ENCODE peak calls at places on chromosomes 7 and 10, in eight cellular contexts. E is right lobe of liver, Y is astrocyte of the spinal cord, R is lower leg skin, D is H1, O is foreskin fibroblast, K is AG10803, S is astrocyte. T is an unnamed sample.

GRCh38 chr10:132162590-132163277 is 24.0 kb upstream of the DPYSL4 start:
- DNase-seq in E (peak; percentile 44), D (no peak), R (no peak), O (no peak), K (no peak), Y (no peak), S (no peak), T (no peak)

GRCh38 chr10:10831085-10831484 is 186.6 kb upstream of the CELF2 start:
- DNase-seq in D (no peak), K (peak; percentile 92), S (peak; percentile 86), Y (peak; percentile 80), R (peak; percentile 65), O (peak; percentile 98), E (no peak), T (no peak)

GRCh38 chr7:48537561-48537960 is 366.3 kb downstream of the ABCA13 start:
- DNase-seq in O (no peak), D (no peak), S (no peak), E (no peak), K (no peak), R (no peak), Y (no peak), T (no peak)

GRCh38 chr7:156725982-156726381 is 85.4 kb downstream of the RNF32 start:
- DNase-seq in E (no peak), R (no peak), Y (no peak), K (no peak), S (no peak), D (no peak), O (no peak), T (no peak)

GRCh38 chr7:156722427-156722826 is 81.9 kb downstream of the RNF32 start:
- DNase-seq in R (no peak), Y (no peak), K (no peak), D (no peak), O (peak; percentile 52), S (peak; percentile 29), E (no peak), T (no peak)

GRCh38 chr10:124217031-124217430 is 123.6 kb upstream of the CHST15 start:
- DNase-seq in E (no peak), R (no peak), D (no peak), O (no peak), K (no peak), S (no peak), Y (no peak), T (no peak)

GRCh38 chr10:21292763-21293517 is 232.5 kb downstream of the SKIDA1 start:
- DNase-seq in E (no peak), O (peak; percentile 94), S (peak; percentile 99), D (peak; percentile 58), K (peak; percentile 99), Y (peak; percentile 99), R (peak; percentile 81), T (no peak)

GRCh38 chr7:103373866-103374643 is 26.6 kb downstream of the PSMC2 start:
- DNase-seq in R (no peak), E (no peak), S (no peak), Y (no peak), O (no peak), K (no peak), D (no peak), T (no peak)

GRCh38 chr7:150778014-150778737 is 22.0 kb downstream of the TMEM176B start:
- DNase-seq in K (no peak), E (peak; percentile 71), O (no peak), Y (no peak), D (no peak), S (no peak), R (no peak), T (no peak)

GRCh38 chr7:95865716-95866371 is 93.5 kb downstream of the DYNC1I1 start:
- DNase-seq in K (peak; percentile 67), O (no peak), R (no peak), D (no peak), S (peak; percentile 10), Y (peak; percentile 46), E (no peak), T (peak; percentile 15)

GRCh38 chr10:51918921-51919325 is 219.5 kb upstream of the CSTF2T start:
- DNase-seq in R (no peak), S (no peak), Y (no peak), D (no peak), E (no peak), K (no peak), O (no peak), T (no peak)

GRCh38 chr10:80484677-80485409 is 30.7 kb downstream of the TSPAN14 start:
- DNase-seq in O (no peak), K (no peak), D (no peak), E (no peak), R (no peak), S (no peak), Y (no peak), T (no peak)

GRCh38 chr10:46514431-46514861 is 42.0 kb downstream of the GPRIN2 start:
- DNase-seq in S (no peak), D (peak; percentile 45), Y (no peak), R (peak; percentile 13), O (no peak), E (no peak), K (no peak), T (no peak)

GRCh38 chr10:78283069-78283682 is 249.5 kb downstream of the RPS24 start:
- DNase-seq in D (no peak), K (no peak), S (no peak), E (no peak), O (no peak), Y (no peak), R (no peak), T (no peak)

GRCh38 chr10:7482992-7483391 is 72.2 kb upstream of the SFMBT2 start:
- DNase-seq in E (no peak), D (no peak), O (no peak), S (no peak), Y (no peak), K (no peak), R (no peak), T (no peak)

GRCh38 chr10:48885376-48885775 is 54.3 kb downstream of the LRRC18 start:
- DNase-seq in O (no peak), E (no peak), Y (no peak), S (no peak), R (peak; percentile 13), D (peak; percentile 35), K (peak; percentile 3), T (no peak)

GRCh38 chr10:132905661-132906060 is 36.7 kb downstream of the CFAP46 start:
- DNase-seq in O (no peak), R (no peak), S (no peak), E (peak; percentile 16), K (no peak), D (no peak), Y (no peak), T (no peak)

GRCh38 chr10:24488631-24489030 is 235.1 kb downstream of the ARHGAP21 start:
- DNase-seq in D (no peak), E (no peak), O (no peak), S (no peak), R (no peak), Y (no peak), K (no peak), T (no peak)

DNA sequence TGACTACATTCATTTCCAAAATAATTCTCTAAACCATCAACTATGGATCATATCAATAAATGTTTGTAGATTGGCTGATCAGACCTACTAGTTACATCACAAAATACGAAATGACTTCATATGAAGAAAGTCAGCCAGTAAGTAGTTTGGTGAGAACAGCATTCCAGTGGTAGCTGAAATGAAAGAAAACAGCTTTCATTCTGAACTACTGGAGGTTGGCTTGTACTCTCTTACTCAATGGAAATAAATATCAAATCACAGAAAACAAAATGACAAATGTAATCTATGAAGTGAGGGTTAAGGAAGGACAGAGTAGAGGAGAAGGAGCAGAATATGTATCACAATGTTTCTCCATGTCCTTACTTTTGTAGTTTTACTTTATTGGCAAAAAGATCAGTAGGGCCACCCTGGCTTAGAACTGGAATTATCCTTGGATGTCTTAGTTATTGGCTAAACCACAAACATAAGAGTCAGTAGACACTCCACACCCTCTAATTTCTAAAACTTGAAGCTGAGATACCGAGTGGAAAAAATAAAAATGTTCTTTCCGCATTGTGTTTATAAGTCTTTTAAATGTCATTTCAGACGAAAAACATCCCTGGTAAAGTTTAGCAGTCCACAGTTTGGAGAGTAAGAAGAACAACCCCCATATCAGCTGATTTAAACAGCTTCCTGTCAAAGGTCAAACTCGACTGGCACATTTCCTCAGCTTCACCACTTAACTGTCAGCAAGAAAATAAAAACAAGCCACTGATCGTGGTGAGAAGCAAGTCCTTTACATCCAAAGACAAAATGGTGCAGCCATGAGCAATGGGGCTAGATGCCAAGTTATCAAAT is 74.1 kb upstream of the DGKI start:
- DNase-seq in D (no peak), K (peak; percentile 62), R (no peak), E (no peak), Y (no peak), O (no peak), S (no peak), T (no peak)
- H3K4me3 ChIP-seq in D (no peak overlapping the region), K (no peak overlapping the region), R (no peak overlapping the region), E (no peak overlapping the region), Y (no peak overlapping the region), O (no peak overlapping the region), S (no peak overlapping the region), T (no peak overlapping the region)

DNA sequence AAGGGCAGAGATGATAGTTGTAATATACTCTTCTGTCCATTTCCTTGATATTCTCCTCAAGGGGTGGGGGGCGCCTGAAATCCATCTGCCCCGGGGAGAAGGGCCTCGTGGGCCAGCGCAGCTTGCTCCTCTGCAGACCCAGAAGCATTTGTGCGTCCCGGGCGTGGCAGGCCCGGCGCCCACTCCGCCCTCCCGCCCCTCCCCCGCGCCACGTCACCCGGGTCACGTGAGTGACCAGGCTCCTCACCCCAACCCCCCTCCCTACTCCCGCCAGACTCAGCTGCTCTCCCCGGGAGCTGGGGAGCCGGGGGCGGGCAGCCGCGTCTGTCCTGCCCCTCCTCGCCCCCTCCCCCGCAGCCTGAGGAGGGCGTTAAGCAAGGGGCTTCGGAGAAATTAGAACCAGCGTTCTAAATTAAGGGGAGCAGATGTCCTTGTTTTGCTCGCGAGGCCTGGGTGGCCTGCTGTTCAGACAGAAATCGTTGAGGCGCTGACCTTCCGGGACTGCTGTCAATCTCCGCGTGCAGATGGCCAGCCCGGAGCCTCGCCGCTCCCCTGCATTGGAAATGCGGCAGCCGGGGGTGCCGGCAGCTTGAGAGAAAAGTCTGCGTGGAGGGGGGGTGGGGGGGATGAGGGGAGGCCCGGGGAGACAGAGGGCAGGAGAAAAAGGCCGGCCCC is 102.1 kb upstream of the ZNF438 start:
- DNase-seq in D (peak; percentile 72), Y (peak; percentile 84), E (peak; percentile 79), R (peak; percentile 52), O (peak; percentile 86), K (peak; percentile 61), S (peak; percentile 44), T (peak; percentile 90)
- H3K4me3 ChIP-seq in D (peak overlapping the region; percentile 49), Y (peak overlapping the region; percentile 15), E (peak overlapping the region; percentile 19), R (peak overlapping the region; percentile 29), O (peak overlapping the region; percentile 28), K (peak overlapping the region; percentile 44), S (peak overlapping the region; percentile 46), T (peak overlapping the region; percentile 73)

DNA sequence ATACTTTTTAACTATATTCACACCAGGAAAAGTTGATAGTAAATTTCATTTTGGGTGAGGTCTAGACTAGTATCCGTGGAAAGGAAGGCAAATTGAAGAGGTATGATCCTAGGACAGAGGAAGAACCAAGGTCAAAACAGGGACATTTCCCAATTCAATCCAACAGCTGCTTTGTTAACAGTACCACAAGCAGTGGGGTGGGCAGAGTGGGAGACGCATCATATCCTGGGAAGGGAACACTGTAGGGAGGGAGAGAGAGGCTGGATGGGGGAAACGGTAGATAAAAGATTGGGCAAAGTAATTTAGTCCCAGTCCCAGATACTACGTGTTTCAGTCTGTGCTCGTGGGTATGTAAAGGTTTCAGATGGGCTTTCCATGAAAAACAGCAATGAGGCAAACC is 9.2 kb upstream of the FAS start:
- DNase-seq in O (no peak), R (no peak), E (no peak), K (no peak), D (no peak), Y (no peak), S (no peak), T (no peak)
- H3K4me3 ChIP-seq in O (no peak overlapping the region), R (no peak overlapping the region), E (no peak overlapping the region), K (no peak overlapping the region), D (no peak overlapping the region), Y (no peak overlapping the region), S (no peak overlapping the region), T (no peak overlapping the region)

GRCh38 chr7:116354546-116355422 is 144.4 kb downstream of the TES start:
- DNase-seq in Y (peak; percentile 98), S (peak; percentile 99), K (peak; percentile 99), O (peak; percentile 88), E (peak; percentile 60), D (no peak), R (peak; percentile 60), T (no peak)
- H3K4me3 ChIP-seq in Y (peak overlapping the region; percentile 1), S (peak overlapping the region; percentile 30), K (peak overlapping the region; percentile 26), O (peak overlapping the region; percentile 23), E (no peak overlapping the region), D (no peak overlapping the region), R (no peak overlapping the region), T (no peak overlapping the region)

T was measured in GM12865.